ENCODE peak calls at places on chromosomes 11 and 22, in nine cellular contexts. D is thoracic aorta; C is foreskin fibroblast; I is activated CD8-positive, alpha-beta memory T cell treated with anti-CD3 and anti-CD28 coated beads, Interleukin-2, amount 50 U/mL, for 48 hours; Q is activated T-cell treated with anti-CD3 and anti-CD28 coated beads, Interleukin-2, amount 50 U/mL, for 24 hours; W is IMR-90; Z is skeletal muscle cell; E is T-helper 2 cell; V is LHCN-M2. J is an unnamed sample.
A peak's percentile ranks its signal among the peaks of the same experiment; 100 is the strongest.

GRCh38 chr11:108895579-108896480 is 231.0 kb downstream of the DDX10 start:
- DNase-seq in D (no peak), E (no peak), I (no peak), C (peak; percentile 52), W (peak; percentile 46), V (no peak), Q (no peak), Z (no peak), J (no peak)

GRCh38 chr11:63839508-63840355 is 822 bp downstream of the MARK2 start:
- DNase-seq in D (no peak), C (no peak), V (no peak), Q (peak; percentile 47), E (peak; percentile 39), Z (no peak), I (peak; percentile 69), W (no peak), J (no peak)

GRCh38 chr22:47474895-47475294 is 712.4 kb downstream of the TBC1D22A start:
- DNase-seq in I (no peak), C (no peak), Q (no peak), V (peak; percentile 96), Z (peak; percentile 4), E (no peak), W (no peak), D (no peak), J (no peak)

GRCh38 chr11:62539238-62539925 is 7.2 kb downstream of the AHNAK start:
- DNase-seq in Q (peak; percentile 72), Z (peak; percentile 82), C (peak; percentile 92), E (peak; percentile 54), I (peak; percentile 75), D (no peak), V (peak; percentile 92), W (peak; percentile 93), J (peak; percentile 55)

GRCh38 chr22:37782340-37783168 is 25.2 kb upstream of the GCAT start:
- DNase-seq in W (peak; percentile 44), C (peak; percentile 85), D (no peak), V (peak; percentile 45), E (no peak), Z (no peak), I (no peak), Q (no peak), J (no peak)

GRCh38 chr11:64449381-64450167 is 90.6 kb downstream of the RPS6KA4 start:
- DNase-seq in E (peak; percentile 73), Q (peak; percentile 81), D (no peak), Z (no peak), V (peak; percentile 40), I (peak; percentile 84), C (peak; percentile 20), W (peak; percentile 25), J (no peak)

GRCh38 chr11:45879803-45880685 is 5.4 kb upstream of the MAPK8IP1 start:
- DNase-seq in C (no peak), E (no peak), Q (no peak), Z (no peak), V (peak; percentile 30), D (no peak), I (no peak), W (peak; percentile 22), J (no peak)

GRCh38 chr11:67648140-67648795 is 2.3 kb downstream of the ACY3 start:
- DNase-seq in C (no peak), Q (peak; percentile 64), Z (no peak), E (peak; percentile 77), D (no peak), I (peak; percentile 74), W (no peak), V (no peak), J (no peak)

GRCh38 chr22:42202669-42203068 is 67.8 kb downstream of the TCF20 start:
- DNase-seq in Z (no peak), Q (peak; percentile 63), E (peak; percentile 91), D (no peak), W (peak; percentile 67), I (peak; percentile 63), V (peak; percentile 40), C (no peak), J (no peak)

GRCh38 chr11:85407648-85408047 is 219.5 kb downstream of the DLG2 start:
- DNase-seq in D (no peak), V (peak; percentile 49), I (no peak), C (no peak), Q (no peak), Z (peak; percentile 39), E (no peak), W (no peak), J (no peak)

GRCh38 chr11:6799402-6799801 is at the start of gene OR6A2:
- DNase-seq in W (peak; percentile 47), D (no peak), Q (no peak), E (no peak), V (peak; percentile 28), I (no peak), C (peak; percentile 13), Z (no peak), J (no peak)

GRCh38 chr11:76141901-76142300 is 64.4 kb downstream of the WNT11 start:
- DNase-seq in C (no peak), V (no peak), E (no peak), D (no peak), I (no peak), W (peak; percentile 5), Z (no peak), Q (no peak), J (no peak)

GRCh38 chr22:41745968-41746367 is 46.7 kb downstream of the MEI1 start:
- DNase-seq in I (no peak), Q (no peak), Z (no peak), E (no peak), V (no peak), C (no peak), W (no peak), D (no peak), J (no peak)

GRCh38 chr11:114166389-114166788 is 106.9 kb downstream of the ZBTB16 start:
- DNase-seq in Z (no peak), V (no peak), E (no peak), I (no peak), Q (no peak), W (no peak), C (no peak), D (no peak), J (no peak)

GRCh38 chr22:48147831-48148230 is 1385.4 kb downstream of the TBC1D22A start:
- DNase-seq in E (no peak), W (no peak), C (no peak), Z (no peak), D (no peak), V (no peak), I (no peak), Q (no peak), J (no peak)

J was measured in GM04503.